ENCODE peak calls at places on chromosomes 12 and 14, in four cellular contexts. One of them, this sample, is unnamed.

GRCh38 chr14:76918176-76918750 is 92.1 kb downstream of the LRRC74A start:
- DNase-seq in GM12891: no peak
- DNase-seq in GM12878: no peak
- DNase-seq in K562: no peak
- DNase-seq in this sample: no peak

GRCh38 chr14:73786942-73787759 is 64.5 kb upstream of the PTGR2 start:
- DNase-seq in GM12891: no peak
- DNase-seq in GM12878: no peak
- DNase-seq in K562: peak
- DNase-seq in this sample: no peak

GRCh38 chr12:2834581-2835491 is at the start of gene NRIP2:
- DNase-seq in GM12891: no peak
- DNase-seq in GM12878: no peak
- DNase-seq in K562: no peak
- DNase-seq in this sample: no peak

GRCh38 chr14:38120109-38120508 is 87.6 kb upstream of the SSTR1 start:
- DNase-seq in GM12891: no peak
- DNase-seq in GM12878: no peak
- DNase-seq in K562: no peak
- DNase-seq in this sample: no peak

GRCh38 chr14:59463773-59464650 is 1.2 kb downstream of the GPR135 start:
- DNase-seq in GM12891: peak
- DNase-seq in GM12878: no peak
- DNase-seq in K562: no peak
- DNase-seq in this sample: no peak

GRCh38 chr12:54611715-54612116 is 23.0 kb downstream of the LACRT start:
- DNase-seq in GM12891: no peak
- DNase-seq in GM12878: no peak
- DNase-seq in K562: no peak
- DNase-seq in this sample: no peak

GRCh38 chr14:51394391-51394790 is 154.3 kb downstream of the TMX1 start:
- DNase-seq in GM12891: no peak
- DNase-seq in GM12878: no peak
- DNase-seq in K562: no peak
- DNase-seq in this sample: no peak

GRCh38 chr14:87000071-87000470 is 992.9 kb downstream of the GALC start:
- DNase-seq in GM12891: no peak
- DNase-seq in GM12878: no peak
- DNase-seq in K562: no peak
- DNase-seq in this sample: no peak

GRCh38 chr12:121441555-121441954 is 41.6 kb downstream of the RNF34 start:
- DNase-seq in GM12891: no peak
- DNase-seq in GM12878: no peak
- DNase-seq in K562: no peak
- DNase-seq in this sample: no peak

GRCh38 chr14:51676549-51676948 is 24.8 kb downstream of the FRMD6 start:
- DNase-seq in GM12891: no peak
- DNase-seq in GM12878: no peak
- DNase-seq in K562: no peak
- DNase-seq in this sample: no peak

GRCh38 chr12:104670439-104671406 is 214.0 kb downstream of the CHST11 start:
- DNase-seq in GM12891: no peak
- DNase-seq in GM12878: peak
- DNase-seq in K562: no peak
- DNase-seq in this sample: no peak

GRCh38 chr12:59388176-59388575 is 207.7 kb upstream of the SLC16A7 start:
- DNase-seq in GM12891: no peak
- DNase-seq in GM12878: no peak
- DNase-seq in K562: no peak
- DNase-seq in this sample: no peak

GRCh38 chr12:46921048-46921753 is 95.4 kb upstream of the SLC38A4 start:
- DNase-seq in GM12891: no peak
- DNase-seq in GM12878: no peak
- DNase-seq in K562: no peak
- DNase-seq in this sample: no peak

GRCh38 chr12:118073768-118074167 is 12.8 kb upstream of the WSB2 start:
- DNase-seq in GM12891: no peak
- DNase-seq in GM12878: no peak
- DNase-seq in K562: no peak
- DNase-seq in this sample: no peak
- TF ChIP-seq SPI1 in GM12891: no peak
- TF ChIP-seq SPI1 in GM12878: no peak
- TF ChIP-seq SPI1 in K562: no peak
- TF ChIP-seq SPI1 in this sample: no peak

GRCh38 chr14:101257551-101257950 is 303.7 kb upstream of the DIO3 start:
- DNase-seq in GM12891: no peak
- DNase-seq in GM12878: no peak
- DNase-seq in K562: no peak
- DNase-seq in this sample: no peak
- TF ChIP-seq SPI1 in GM12891: no peak
- TF ChIP-seq SPI1 in GM12878: no peak
- TF ChIP-seq SPI1 in K562: no peak
- TF ChIP-seq SPI1 in this sample: no peak

GRCh38 chr14:103889313-103890051 is 38.8 kb upstream of the TDRD9 start:
- DNase-seq in GM12891: no peak
- DNase-seq in GM12878: no peak
- DNase-seq in K562: peak
- DNase-seq in this sample: no peak
- TF ChIP-seq SPI1 in GM12891: no peak
- TF ChIP-seq SPI1 in GM12878: no peak
- TF ChIP-seq SPI1 in K562: no peak
- TF ChIP-seq SPI1 in this sample: no peak

GRCh38 chr14:39430762-39431415 is 1.3 kb downstream of the FBXO33 start:
- DNase-seq in GM12891: no peak
- DNase-seq in GM12878: no peak
- DNase-seq in K562: no peak
- DNase-seq in this sample: peak

GRCh38 chr14:39433452-39433813 is 1.2 kb upstream of the FBXO33 start:
- DNase-seq in GM12891: no peak
- DNase-seq in GM12878: no peak
- DNase-seq in K562: no peak
- DNase-seq in this sample: no peak

GRCh38 chr14:39432179-39432618 is at the start of gene FBXO33:
- DNase-seq in GM12891: peak
- DNase-seq in GM12878: peak
- DNase-seq in K562: peak
- DNase-seq in this sample: peak

GRCh38 chr14:39432619-39433451 is 602 bp upstream of the FBXO33 start:
- DNase-seq in GM12891: peak
- DNase-seq in GM12878: peak
- DNase-seq in K562: peak
- DNase-seq in this sample: peak

GRCh38 chr14:39431416-39432178 is 636 bp downstream of the FBXO33 start:
- DNase-seq in GM12891: peak
- DNase-seq in GM12878: no peak
- DNase-seq in K562: peak
- DNase-seq in this sample: no peak
- TF ChIP-seq SPI1 in GM12891: peak
- TF ChIP-seq SPI1 in GM12878: no peak
- TF ChIP-seq SPI1 in K562: no peak
- TF ChIP-seq SPI1 in this sample: no peak